ENCODE peak calls at places on chromosome X, in six cellular contexts. One of them, this sample, is unnamed. For H3K4me1, the result is how much of the 10 kb centered on the place peaks cover.

GRCh38 chrX:11189097-11189496 is 78.0 kb downstream of the HCCS start:
- DNase-seq in gastrocnemius medialis: no peak
- DNase-seq in GM23338: no peak
- DNase-seq in fibroblast of lung: peak
- DNase-seq in A549: no peak
- DNase-seq in upper lobe of left lung: no peak
- DNase-seq in this sample: no peak

GRCh38 chrX:152833378-152833777 is 2.5 kb downstream of the NSDHL start:
- DNase-seq in gastrocnemius medialis: no peak
- DNase-seq in fibroblast of lung: no peak
- DNase-seq in GM23338: no peak
- DNase-seq in upper lobe of left lung: no peak
- DNase-seq in A549: no peak
- DNase-seq in this sample: no peak

GRCh38 chrX:132612990-132613564 is 124.2 kb upstream of the MBNL3 start:
- DNase-seq in A549: no peak
- DNase-seq in fibroblast of lung: peak
- DNase-seq in upper lobe of left lung: no peak
- DNase-seq in GM23338: peak
- DNase-seq in gastrocnemius medialis: no peak
- DNase-seq in this sample: peak

GRCh38 chrX:45758319-45758718 is 557.6 kb upstream of the DIPK2B start:
- DNase-seq in fibroblast of lung: peak
- DNase-seq in A549: no peak
- DNase-seq in GM23338: no peak
- DNase-seq in gastrocnemius medialis: no peak
- DNase-seq in upper lobe of left lung: no peak
- DNase-seq in this sample: no peak

GRCh38 chrX:47484885-47485284 is 1.9 kb upstream of the ZNF41 start:
- DNase-seq in A549: no peak
- DNase-seq in fibroblast of lung: no peak
- DNase-seq in gastrocnemius medialis: no peak
- DNase-seq in GM23338: no peak
- DNase-seq in upper lobe of left lung: no peak
- DNase-seq in this sample: no peak

GRCh38 chrX:100895365-100896075 is 21.4 kb upstream of the NOX1 start:
- DNase-seq in A549: no peak
- DNase-seq in GM23338: peak
- DNase-seq in fibroblast of lung: peak
- DNase-seq in upper lobe of left lung: no peak
- DNase-seq in gastrocnemius medialis: no peak
- DNase-seq in this sample: peak

GRCh38 chrX:36534900-36535299 is 473.3 kb upstream of the FAM47C start:
- DNase-seq in upper lobe of left lung: no peak
- DNase-seq in A549: no peak
- DNase-seq in GM23338: peak
- DNase-seq in gastrocnemius medialis: no peak
- DNase-seq in fibroblast of lung: no peak
- DNase-seq in this sample: peak

GRCh38 chrX:57678686-57679428 is 1.2 kb downstream of the NLRP2B start:
- DNase-seq in GM23338: no peak
- DNase-seq in upper lobe of left lung: peak
- DNase-seq in fibroblast of lung: no peak
- DNase-seq in A549: no peak
- DNase-seq in gastrocnemius medialis: no peak
- DNase-seq in this sample: no peak

GRCh38 chrX:154661200-154661599 is 7.8 kb upstream of the CTAG2 start:
- DNase-seq in A549: no peak
- DNase-seq in GM23338: no peak
- DNase-seq in fibroblast of lung: no peak
- DNase-seq in upper lobe of left lung: no peak
- DNase-seq in gastrocnemius medialis: no peak
- DNase-seq in this sample: no peak

GRCh38 chrX:70769659-70770232 is 138.8 kb downstream of the TEX11 start:
- DNase-seq in A549: peak
- DNase-seq in GM23338: peak
- DNase-seq in gastrocnemius medialis: no peak
- DNase-seq in upper lobe of left lung: no peak
- DNase-seq in fibroblast of lung: no peak
- DNase-seq in this sample: no peak
- TF ChIP-seq CTCF in A549: peak
- TF ChIP-seq CTCF in GM23338: peak
- TF ChIP-seq CTCF in gastrocnemius medialis: peak
- TF ChIP-seq CTCF in upper lobe of left lung: peak
- TF ChIP-seq CTCF in fibroblast of lung: no peak
- TF ChIP-seq CTCF in this sample: peak

GRCh38 chrX:150942958-150943594 is 40.1 kb upstream of the HMGB3 start:
- DNase-seq in A549: no peak
- DNase-seq in GM23338: no peak
- DNase-seq in upper lobe of left lung: no peak
- DNase-seq in gastrocnemius medialis: no peak
- DNase-seq in fibroblast of lung: peak
- DNase-seq in this sample: no peak
- H3K4me1 ChIP-seq in A549: under half
- H3K4me1 ChIP-seq in GM23338: under half
- H3K4me1 ChIP-seq in upper lobe of left lung: under half
- H3K4me1 ChIP-seq in gastrocnemius medialis: under half
- H3K4me1 ChIP-seq in fibroblast of lung: under half
- H3K4me1 ChIP-seq in this sample: under half

GRCh38 chrX:145818522-145819075 is 970 bp downstream of the SLITRK2 start:
- DNase-seq in upper lobe of left lung: no peak
- DNase-seq in GM23338: no peak
- DNase-seq in fibroblast of lung: no peak
- DNase-seq in gastrocnemius medialis: no peak
- DNase-seq in A549: no peak
- DNase-seq in this sample: no peak
- H3K4me3 ChIP-seq in upper lobe of left lung: peak
- H3K4me3 ChIP-seq in GM23338: peak
- H3K4me3 ChIP-seq in fibroblast of lung: peak
- H3K4me3 ChIP-seq in gastrocnemius medialis: no peak
- H3K4me3 ChIP-seq in A549: no peak
- H3K4me3 ChIP-seq in this sample: no peak

GRCh38 chrX:115289465-115289864 is at the start of gene LUZP4:
- DNase-seq in GM23338: no peak
- DNase-seq in upper lobe of left lung: no peak
- DNase-seq in fibroblast of lung: no peak
- DNase-seq in A549: no peak
- DNase-seq in gastrocnemius medialis: no peak
- DNase-seq in this sample: no peak

DNA sequence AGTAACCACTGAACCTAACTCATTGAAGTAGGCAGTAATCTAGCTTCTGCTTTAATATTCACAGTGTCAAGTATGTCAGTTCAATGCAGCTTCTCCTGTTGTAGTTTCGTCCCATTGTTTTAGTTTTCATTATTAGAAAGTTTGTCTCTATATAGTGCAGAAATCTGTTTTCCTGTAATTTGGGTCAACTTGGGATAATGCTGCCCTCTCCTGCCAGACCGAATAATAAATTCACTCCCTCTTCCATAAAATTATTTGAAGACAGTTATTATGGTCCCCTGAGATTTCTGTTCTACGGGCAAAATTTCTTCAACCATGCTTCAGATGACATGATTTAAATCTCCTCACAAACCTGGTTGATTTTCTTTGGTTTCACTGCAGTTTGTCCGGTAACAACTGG is 4.6 kb upstream of the LUZP4 start:
- DNase-seq in fibroblast of lung: no peak
- DNase-seq in gastrocnemius medialis: no peak
- DNase-seq in A549: no peak
- DNase-seq in GM23338: no peak
- DNase-seq in upper lobe of left lung: no peak
- DNase-seq in this sample: no peak
- TF ChIP-seq CTCF in fibroblast of lung: peak
- TF ChIP-seq CTCF in gastrocnemius medialis: no peak
- TF ChIP-seq CTCF in A549: no peak
- TF ChIP-seq CTCF in GM23338: no peak
- TF ChIP-seq CTCF in upper lobe of left lung: no peak
- TF ChIP-seq CTCF in this sample: no peak

GRCh38 chrX:1486749-1487361 is 34.1 kb upstream of the ASMTL start:
- DNase-seq in fibroblast of lung: no peak
- DNase-seq in upper lobe of left lung: peak
- DNase-seq in A549: no peak
- DNase-seq in GM23338: no peak
- DNase-seq in gastrocnemius medialis: no peak
- DNase-seq in this sample: peak
- H3K4me1 ChIP-seq in fibroblast of lung: under half
- H3K4me1 ChIP-seq in upper lobe of left lung: under half
- H3K4me1 ChIP-seq in A549: under half
- H3K4me1 ChIP-seq in GM23338: under half
- H3K4me1 ChIP-seq in gastrocnemius medialis: under half
- H3K4me1 ChIP-seq in this sample: under half